ENCODE peak calls at places on chromosomes 7 and 10, in five cellular contexts. Y is HepG2, I is GM12878, O is H1, S is HCT116. F is an unnamed sample.

GRCh38 chr10:63283093-63283492 is 150.0 kb downstream of the NRBF2 start:
- DNase-seq in S (no peak), O (no peak), I (no peak), Y (no peak), F (no peak)

GRCh38 chr7:38393874-38394273 is 120.4 kb upstream of the TARP start:
- DNase-seq in I (no peak), O (no peak), S (no peak), Y (no peak), F (no peak)

GRCh38 chr7:120021085-120021484 is 251.9 kb upstream of the KCND2 start:
- DNase-seq in I (no peak), Y (no peak), S (no peak), O (no peak), F (no peak)

GRCh38 chr7:15783971-15784693 is 97.6 kb upstream of the MEOX2 start:
- DNase-seq in I (no peak), O (no peak), Y (no peak), S (no peak), F (peak)

GRCh38 chr7:147722119-147722518 is 868.4 kb upstream of the C7orf33 start:
- DNase-seq in I (no peak), Y (no peak), S (no peak), O (no peak), F (no peak)

GRCh38 chr7:147510913-147511312 is 1079.7 kb upstream of the C7orf33 start:
- DNase-seq in O (no peak), Y (no peak), S (no peak), I (no peak), F (no peak)

GRCh38 chr7:120802751-120803150 is 55.2 kb downstream of the TSPAN12 start:
- DNase-seq in Y (no peak), I (no peak), S (no peak), O (no peak), F (no peak)

GRCh38 chr7:23418046-23418445 is 52.2 kb downstream of the IGF2BP3 start:
- DNase-seq in Y (no peak), S (no peak), O (no peak), I (no peak), F (no peak)

GRCh38 chr10:49177391-49178355 is 10.5 kb downstream of the TMEM273 start:
- DNase-seq in I (peak), Y (peak), S (peak), O (no peak), F (no peak)

GRCh38 chr10:105855791-105856190 is 1214.7 kb downstream of the SORCS3 start:
- DNase-seq in S (no peak), Y (no peak), I (no peak), O (no peak), F (no peak)

GRCh38 chr7:74579800-74580685 is 77.5 kb upstream of the GTF2I start:
- DNase-seq in I (no peak), S (no peak), O (no peak), Y (peak), F (no peak)

DNA sequence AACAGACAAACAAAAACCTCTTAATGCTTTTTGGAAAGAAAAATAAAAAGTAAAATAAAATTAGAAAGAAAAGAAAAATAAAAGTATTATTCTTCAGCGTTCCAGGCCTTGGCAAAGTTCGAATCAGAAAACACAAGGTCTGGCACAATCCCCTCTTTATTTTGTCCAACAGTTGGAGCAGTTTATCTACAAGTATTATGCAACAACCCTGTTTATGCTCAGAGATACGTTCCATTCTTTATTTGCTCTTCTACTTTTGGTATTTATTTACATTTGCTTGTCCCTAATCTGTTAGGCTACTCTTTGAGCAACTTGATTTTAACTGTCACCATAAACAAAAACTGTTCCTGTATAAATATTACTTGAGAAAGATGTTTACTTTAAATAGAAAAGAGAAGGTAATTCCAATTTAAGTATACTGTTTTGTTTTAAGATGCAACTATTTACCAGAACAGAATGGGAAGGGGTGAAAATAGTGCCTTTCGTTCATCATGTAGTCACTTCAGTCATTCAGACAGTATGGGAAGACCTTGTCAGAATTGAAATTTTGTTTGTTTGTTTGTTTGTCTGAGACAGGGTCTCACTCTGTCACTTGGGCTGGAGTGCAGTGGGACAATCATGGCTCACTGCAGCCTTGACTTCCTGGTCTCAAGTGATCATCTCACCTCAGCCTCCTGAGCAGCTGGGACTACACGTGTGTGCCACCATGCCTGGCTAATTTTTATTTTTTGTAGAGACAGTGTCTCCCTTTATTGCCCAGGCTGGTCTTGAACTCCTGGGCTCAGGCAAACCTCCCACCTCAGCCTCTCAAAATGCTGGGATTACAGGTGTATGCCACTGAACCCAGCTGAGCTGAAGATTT is 5.7 kb downstream of the PDK4 start:
- DNase-seq in S (no peak), O (no peak), Y (peak), I (no peak), F (no peak)
- TF ChIP-seq JUND in S (no peak), O (no peak), Y (peak), I (no peak), F (no peak)

GRCh38 chr7:128742206-128742605 is 3.0 kb downstream of the CALU start:
- DNase-seq in Y (no peak), O (no peak), S (no peak), I (no peak), F (no peak)
- TF ChIP-seq JUND in Y (no peak), O (no peak), S (no peak), I (no peak), F (no peak)

GRCh38 chr7:99739699-99740572 is 4.9 kb upstream of the CYP3A7 start:
- DNase-seq in S (no peak), O (no peak), Y (peak), I (no peak), F (no peak)

GRCh38 chr7:99734987-99735386 is at the start of gene CYP3A7:
- DNase-seq in S (no peak), O (no peak), Y (no peak), I (no peak), F (no peak)

GRCh38 chr7:99741438-99741795 is 6.4 kb upstream of the CYP3A7 start:
- DNase-seq in O (no peak), I (no peak), S (no peak), Y (no peak), F (no peak)

GRCh38 chr7:99740573-99741437 is 5.8 kb upstream of the CYP3A7 start:
- DNase-seq in O (no peak), S (no peak), I (no peak), Y (peak), F (no peak)

DNA sequence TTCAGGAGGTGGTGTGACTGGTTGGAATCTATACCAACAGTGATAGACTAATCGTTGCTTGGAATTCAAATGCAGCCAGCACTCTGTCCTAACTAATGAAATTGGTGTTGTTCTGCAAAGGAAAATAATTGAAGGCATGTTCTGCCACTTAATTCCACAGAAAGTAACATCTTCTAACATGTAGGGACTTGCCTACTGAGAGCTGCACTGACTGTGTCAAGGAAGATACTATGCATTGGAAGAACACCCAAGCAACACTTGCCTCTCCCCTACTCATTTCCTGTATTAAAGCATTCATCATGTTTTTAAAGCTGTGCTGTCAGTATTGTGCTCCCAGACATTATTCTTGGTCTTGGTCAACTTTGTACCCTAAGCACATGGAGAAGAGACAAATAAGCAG is 2.7 kb upstream of the CYP3A7 start:
- DNase-seq in O (no peak), S (no peak), I (no peak), Y (no peak), F (no peak)
- TF ChIP-seq JUND in O (no peak), S (no peak), I (no peak), Y (no peak), F (no peak)

GRCh38 chr10:43940898-43941777 is 292.5 kb upstream of the ZNF32 start:
- DNase-seq in O (no peak), Y (no peak), S (no peak), I (no peak), F (no peak)

GRCh38 chr10:43939939-43940810 is 291.5 kb upstream of the ZNF32 start:
- DNase-seq in O (no peak), I (no peak), Y (no peak), S (no peak), F (no peak)

GRCh38 chr10:43943825-43944360 is 295.2 kb upstream of the ZNF32 start:
- DNase-seq in S (no peak), O (peak), I (no peak), Y (no peak), F (no peak)

GRCh38 chr10:43943119-43943824 is 294.6 kb upstream of the ZNF32 start:
- DNase-seq in S (no peak), O (no peak), I (no peak), Y (no peak), F (no peak)

DNA sequence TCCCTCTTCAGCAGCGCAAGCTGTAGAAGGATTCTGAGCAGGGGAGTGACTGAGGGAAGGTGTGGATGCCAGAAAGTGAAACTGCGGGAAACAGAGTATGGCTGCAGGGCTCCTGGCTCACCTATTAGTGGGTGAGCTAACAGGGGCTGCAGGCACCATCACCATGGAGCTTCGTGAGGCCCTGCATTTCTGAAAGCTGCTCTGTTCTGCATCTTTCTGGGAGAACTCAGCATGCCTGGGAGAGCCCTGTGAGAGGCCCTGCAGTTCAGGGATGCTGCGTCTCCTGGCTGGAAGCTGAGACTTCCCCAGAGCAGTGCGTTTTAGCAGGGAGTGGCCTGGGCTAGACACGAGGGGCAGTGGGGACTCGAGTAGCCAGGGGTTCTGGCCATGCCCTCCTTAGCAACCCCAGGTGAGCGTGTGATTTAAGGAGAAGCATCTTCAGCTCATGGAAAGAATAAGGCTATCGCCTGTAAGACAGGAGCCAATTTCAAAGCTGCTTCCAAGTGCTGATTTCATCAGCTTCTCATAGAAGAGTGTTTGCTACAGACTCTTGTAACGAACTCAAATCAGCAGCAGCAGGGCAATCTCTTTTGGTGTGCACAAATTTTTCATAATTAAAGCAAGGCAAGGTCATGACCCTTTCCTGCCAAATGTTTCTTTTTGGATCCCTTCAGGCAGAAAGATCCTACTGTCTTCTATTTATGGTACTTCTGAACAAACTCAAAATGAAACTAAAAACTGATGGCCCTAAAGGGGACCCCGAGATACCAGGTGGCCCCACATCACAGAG is 293.6 kb upstream of the ZNF32 start:
- DNase-seq in O (peak), I (no peak), Y (no peak), S (no peak), F (no peak)
- TF ChIP-seq JUND in O (no peak), I (no peak), Y (no peak), S (no peak), F (no peak)

GRCh38 chr7:27242580-27243339 is at the start of gene EVX1:
- DNase-seq in O (peak), Y (no peak), S (no peak), I (no peak), F (no peak)
- TF ChIP-seq JUND in O (no peak), Y (no peak), S (no peak), I (no peak), F (no peak)

DNA sequence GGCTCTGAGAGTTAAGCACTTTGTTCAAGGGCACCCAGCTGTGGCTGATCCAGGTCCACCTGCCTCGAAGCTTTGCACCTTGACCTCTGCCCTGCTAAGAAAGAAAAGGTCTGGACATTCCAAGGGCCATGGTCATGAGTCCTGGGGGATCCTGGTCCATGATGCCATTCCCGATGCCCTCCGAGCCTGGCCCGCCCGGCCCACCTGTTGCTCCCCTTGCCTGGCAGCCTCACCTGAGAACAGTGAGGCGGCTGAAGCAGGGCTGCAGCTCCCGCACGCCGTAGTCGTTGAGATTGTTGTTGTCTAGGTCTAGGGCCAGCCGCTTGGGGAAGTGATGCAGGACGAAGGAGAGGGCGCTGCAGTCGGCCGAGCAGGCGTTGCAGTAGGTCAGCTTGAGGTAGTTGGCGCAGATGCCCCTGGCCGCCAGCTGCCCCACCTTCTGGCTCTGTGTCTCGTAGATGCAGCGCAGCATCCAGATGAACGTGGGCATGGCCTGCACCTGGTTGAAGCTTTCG is 27.5 kb downstream of the NOD1 start:
- DNase-seq in O (no peak), I (no peak), Y (no peak), S (no peak), F (no peak)
- TF ChIP-seq JUND in O (no peak), I (no peak), Y (no peak), S (no peak), F (no peak)